ENCODE peak calls at places on chromosomes 1 and 21, in five cellular contexts. S, I, M, F and Y are unnamed samples.

GRCh38 chr1:19619697-19620384 is 24.3 kb upstream of the NBL1 start:
- DNase-seq in S (peak), I (no peak), M (no peak), F (no peak), Y (no peak)

GRCh38 chr1:165476776-165477175 is 31.9 kb upstream of the RXRG start:
- DNase-seq in S (no peak), I (no peak), M (no peak), F (no peak), Y (no peak)

GRCh38 chr1:192629602-192630001 is 6.3 kb upstream of the RGS13 start:
- DNase-seq in S (no peak), I (no peak), M (no peak), F (no peak), Y (no peak)

GRCh38 chr21:38470762-38471161 is 27.5 kb downstream of the ERG start:
- DNase-seq in S (no peak), I (no peak), M (no peak), F (peak), Y (no peak)

GRCh38 chr1:101004666-101005065 is 20.9 kb downstream of the DPH5 start:
- DNase-seq in S (no peak), I (no peak), M (no peak), F (no peak), Y (no peak)

GRCh38 chr1:59064592-59064991 is 232.3 kb upstream of the FGGY start:
- DNase-seq in S (no peak), I (no peak), M (no peak), F (no peak), Y (no peak)

GRCh38 chr1:169368406-169368769 is 393 bp downstream of the BLZF1 start:
- DNase-seq in S (peak), I (no peak), M (no peak), F (no peak), Y (no peak)

GRCh38 chr21:39673163-39673562 is 60.4 kb downstream of the B3GALT5 start:
- DNase-seq in S (no peak), I (no peak), M (no peak), F (no peak), Y (no peak)

GRCh38 chr1:53636621-53637171 is 102.3 kb downstream of the GLIS1 start:
- DNase-seq in S (no peak), I (no peak), M (no peak), F (no peak), Y (no peak)

GRCh38 chr1:155379180-155379876 is 58.6 kb downstream of the RUSC1 start:
- DNase-seq in S (peak), I (no peak), M (no peak), F (peak), Y (no peak)

GRCh38 chr1:200153277-200154055 is 126.0 kb downstream of the NR5A2 start:
- DNase-seq in S (no peak), I (peak), M (no peak), F (no peak), Y (no peak)

GRCh38 chr1:43711049-43711448 is 3.7 kb downstream of the ST3GAL3 start:
- DNase-seq in S (no peak), I (no peak), M (no peak), F (peak), Y (no peak)

GRCh38 chr1:149986486-149987296 is 23.8 kb downstream of the OTUD7B start:
- DNase-seq in S (no peak), I (no peak), M (no peak), F (peak), Y (no peak)

GRCh38 chr21:44300262-44300959 is 558 bp downstream of the PFKL start:
- DNase-seq in S (peak), I (no peak), M (peak), F (peak), Y (no peak)

GRCh38 chr1:245858022-245858421 is 649.1 kb downstream of the SMYD3 start:
- DNase-seq in S (no peak), I (no peak), M (no peak), F (no peak), Y (no peak)

GRCh38 chr21:29208666-29209059 is 78.2 kb downstream of the MAP3K7CL start:
- DNase-seq in S (no peak), I (no peak), M (no peak), F (peak), Y (no peak)

GRCh38 chr1:16131636-16132324 is 24.1 kb downstream of the EPHA2 start:
- DNase-seq in S (no peak), I (no peak), M (no peak), F (no peak), Y (no peak)

GRCh38 chr1:31501505-31501904 is 74.8 kb upstream of the TINAGL1 start:
- DNase-seq in S (peak), I (no peak), M (no peak), F (no peak), Y (no peak)

GRCh38 chr1:232038704-232039103 is 412.1 kb downstream of the DISC1 start:
- DNase-seq in S (no peak), I (no peak), M (no peak), F (no peak), Y (peak)

GRCh38 chr1:48202030-48202752 is 20.3 kb upstream of the SLC5A9 start:
- DNase-seq in S (peak), I (no peak), M (peak), F (peak), Y (no peak)

GRCh38 chr1:234933475-234933874 is 195.2 kb downstream of the TOMM20 start:
- DNase-seq in S (no peak), I (no peak), M (no peak), F (peak), Y (no peak)

GRCh38 chr1:202143768-202144509 is 598 bp downstream of the ARL8A start:
- DNase-seq in S (peak), I (no peak), M (no peak), F (no peak), Y (no peak)

GRCh38 chr1:29496701-29497100 is 260.4 kb downstream of the PTPRU start:
- DNase-seq in S (no peak), I (no peak), M (no peak), F (no peak), Y (no peak)

GRCh38 chr1:3907621-3908165 is 7.6 kb upstream of the C1orf174 start:
- DNase-seq in S (no peak), I (no peak), M (no peak), F (no peak), Y (no peak)

GRCh38 chr1:93811646-93812045 is 67.4 kb downstream of the DNTTIP2 start:
- DNase-seq in S (no peak), I (no peak), M (no peak), F (no peak), Y (no peak)

GRCh38 chr1:28021064-28021463 is 61.3 kb downstream of the XKR8 start:
- DNase-seq in S (peak), I (no peak), M (no peak), F (no peak), Y (no peak)

GRCh38 chr1:110433803-110434202 is 17.1 kb upstream of the PROK1 start:
- DNase-seq in S (peak), I (no peak), M (no peak), F (peak), Y (no peak)

GRCh38 chr1:218284377-218284916 is 646 bp upstream of the RRP15 start:
- DNase-seq in S (peak), I (no peak), M (no peak), F (no peak), Y (peak)

GRCh38 chr21:30102881-30103280 is 63.7 kb downstream of the CLDN17 start:
- DNase-seq in S (no peak), I (no peak), M (no peak), F (no peak), Y (no peak)

GRCh38 chr1:6466023-6466422 is at the start of gene TNFRSF25:
- DNase-seq in S (peak), I (peak), M (no peak), F (no peak), Y (no peak)

GRCh38 chr1:84505167-84506001 is 802 bp upstream of the SPATA1 start:
- DNase-seq in S (peak), I (no peak), M (no peak), F (peak), Y (no peak)

GRCh38 chr1:228089520-228090380 is 7.2 kb downstream of the ARF1 start:
- DNase-seq in S (no peak), I (no peak), M (no peak), F (no peak), Y (no peak)

GRCh38 chr1:233912447-233912846 is 8.0 kb downstream of the SLC35F3 start:
- DNase-seq in S (no peak), I (no peak), M (no peak), F (peak), Y (no peak)

GRCh38 chr1:118151312-118151937 is 33.6 kb downstream of the SPAG17 start:
- DNase-seq in S (peak), I (no peak), M (no peak), F (peak), Y (no peak)

GRCh38 chr21:31886896-31887595 is 14.2 kb downstream of the HUNK start:
- DNase-seq in S (no peak), I (no peak), M (no peak), F (no peak), Y (no peak)

GRCh38 chr1:170310931-170311330 is 165.2 kb downstream of the NTMT2 start:
- DNase-seq in S (no peak), I (no peak), M (no peak), F (no peak), Y (no peak)

GRCh38 chr1:201675143-201675542 is 136.2 kb downstream of the NAV1 start:
- DNase-seq in S (no peak), I (no peak), M (no peak), F (peak), Y (no peak)